ENCODE peak calls at places on chromosomes 4 and X, in eight cellular contexts. K, W, C, M, O, Y, P and E are unnamed samples.

GRCh38 chrX:19728083-19728648 is 159.2 kb downstream of the SH3KBP1 start:
- ATAC-seq in K (no peak), W (no peak), C (no peak), M (peak; percentile 56), O (no peak), Y (no peak), P (peak; percentile 58), E (no peak)

GRCh38 chr4:48756689-48757220 is 23.3 kb downstream of the FRYL start:
- ATAC-seq in K (no peak), W (no peak), C (no peak), M (no peak), O (no peak), Y (no peak), P (no peak), E (peak; percentile 49)

GRCh38 chrX:39630344-39630743 is 467.4 kb downstream of the BCOR start:
- ATAC-seq in K (no peak), W (no peak), C (no peak), M (no peak), O (no peak), Y (no peak), P (peak; percentile 90), E (peak; percentile 68)

GRCh38 chr4:40763228-40763716 is 13.5 kb downstream of the NSUN7 start:
- ATAC-seq in K (peak; percentile 91), W (no peak), C (no peak), M (no peak), O (no peak), Y (peak; percentile 26), P (peak; percentile 99), E (peak; percentile 97)

GRCh38 chr4:183971938-183972490 is 66.9 kb downstream of the STOX2 start:
- ATAC-seq in K (no peak), W (peak; percentile 72), C (no peak), M (no peak), O (peak; percentile 56), Y (no peak), P (no peak), E (no peak)

GRCh38 chrX:51421972-51422371 is 74.4 kb downstream of the NUDT11 start:
- ATAC-seq in K (no peak), W (no peak), C (no peak), M (no peak), O (no peak), Y (no peak), P (no peak), E (no peak)

GRCh38 chr4:182593864-182594263 is 323.3 kb downstream of the DCTD start:
- ATAC-seq in K (no peak), W (no peak), C (no peak), M (no peak), O (no peak), Y (no peak), P (no peak), E (no peak)

GRCh38 chr4:15913631-15913970 is 24.9 kb downstream of the FGFBP1 start:
- ATAC-seq in K (no peak), W (no peak), C (peak; percentile 84), M (no peak), O (no peak), Y (no peak), P (peak; percentile 37), E (peak; percentile 52)

GRCh38 chrX:44903107-44903506 is 30.1 kb downstream of the KDM6A start:
- ATAC-seq in K (no peak), W (no peak), C (peak; percentile 66), M (no peak), O (no peak), Y (no peak), P (peak; percentile 69), E (peak; percentile 90)

GRCh38 chr4:186701273-186701672 is 22.4 kb downstream of the FAT1 start:
- ATAC-seq in K (no peak), W (peak; percentile 51), C (peak; percentile 23), M (no peak), O (peak; percentile 66), Y (peak; percentile 48), P (no peak), E (no peak)

GRCh38 chrX:50586407-50586806 is 115.8 kb upstream of the DGKK start:
- ATAC-seq in K (no peak), W (no peak), C (no peak), M (no peak), O (no peak), Y (no peak), P (no peak), E (no peak)

GRCh38 chrX:110180176-110180927 is 137.5 kb downstream of the AMMECR1 start:
- ATAC-seq in K (no peak), W (peak; percentile 52), C (no peak), M (no peak), O (peak; percentile 76), Y (peak; percentile 23), P (no peak), E (peak; percentile 60)

GRCh38 chr4:119498520-119498919 is 130.1 kb downstream of the PDE5A start:
- ATAC-seq in K (no peak), W (peak; percentile 72), C (peak; percentile 38), M (no peak), O (peak; percentile 65), Y (no peak), P (no peak), E (no peak)

GRCh38 chr4:8114456-8115202 is 44.0 kb downstream of the ABLIM2 start:
- ATAC-seq in K (no peak), W (no peak), C (no peak), M (no peak), O (no peak), Y (no peak), P (no peak), E (no peak)

GRCh38 chrX:43266487-43266886 is 389.6 kb upstream of the MAOA start:
- ATAC-seq in K (no peak), W (no peak), C (no peak), M (no peak), O (no peak), Y (no peak), P (peak; percentile 58), E (peak; percentile 21)

GRCh38 chr4:143097751-143098150 is 87.0 kb upstream of the USP38 start:
- ATAC-seq in K (no peak), W (no peak), C (no peak), M (no peak), O (no peak), Y (peak; percentile 83), P (no peak), E (no peak)

GRCh38 chrX:153370293-153371055 is 30.7 kb downstream of the PNMA6E start:
- ATAC-seq in K (no peak), W (no peak), C (no peak), M (no peak), O (no peak), Y (no peak), P (no peak), E (peak; percentile 70)

GRCh38 chr4:149140841-149141240 is 674.8 kb downstream of the IQCM start:
- ATAC-seq in K (no peak), W (no peak), C (no peak), M (no peak), O (no peak), Y (peak; percentile 23), P (no peak), E (no peak)

GRCh38 chrX:10819973-10820372 is 199.6 kb upstream of the MID1 start:
- ATAC-seq in K (no peak), W (no peak), C (no peak), M (no peak), O (no peak), Y (no peak), P (no peak), E (no peak)

GRCh38 chrX:11352296-11352741 is 59.1 kb downstream of the AMELX start:
- ATAC-seq in K (no peak), W (no peak), C (no peak), M (no peak), O (no peak), Y (no peak), P (no peak), E (no peak)

GRCh38 chr4:1521821-1522361 is 115.6 kb upstream of the NKX1-1 start:
- ATAC-seq in K (no peak), W (no peak), C (no peak), M (no peak), O (no peak), Y (no peak), P (no peak), E (no peak)

GRCh38 chrX:138938003-138938402 is 226.5 kb upstream of the FGF13 start:
- ATAC-seq in K (no peak), W (no peak), C (no peak), M (no peak), O (no peak), Y (no peak), P (no peak), E (no peak)

GRCh38 chrX:37580080-37580479 is 8.6 kb downstream of the LANCL3 start:
- ATAC-seq in K (no peak), W (no peak), C (no peak), M (no peak), O (no peak), Y (no peak), P (no peak), E (no peak)

GRCh38 chr4:88803600-88804096 is 106.0 kb upstream of the NAP1L5 start:
- ATAC-seq in K (peak; percentile 71), W (peak; percentile 80), C (no peak), M (peak; percentile 46), O (peak; percentile 85), Y (peak; percentile 92), P (peak; percentile 88), E (peak; percentile 79)

GRCh38 chr4:3225946-3226345 is 23.0 kb upstream of the MSANTD1 start:
- ATAC-seq in K (no peak), W (peak; percentile 27), C (no peak), M (no peak), O (no peak), Y (peak; percentile 79), P (no peak), E (no peak)

GRCh38 chr4:109444182-109444844 is 10.7 kb downstream of the SEC24B start:
- ATAC-seq in K (no peak), W (no peak), C (no peak), M (no peak), O (no peak), Y (peak; percentile 28), P (no peak), E (no peak)

GRCh38 chr4:10741221-10741620 is 56.7 kb upstream of the CLNK start:
- ATAC-seq in K (no peak), W (no peak), C (no peak), M (no peak), O (no peak), Y (no peak), P (no peak), E (no peak)

GRCh38 chr4:155802573-155802972 is 43.8 kb downstream of the GUCY1B1 start:
- ATAC-seq in K (no peak), W (no peak), C (no peak), M (no peak), O (no peak), Y (no peak), P (no peak), E (no peak)

GRCh38 chr4:85445058-85445639 is 29.8 kb upstream of the ARHGAP24 start:
- ATAC-seq in K (no peak), W (peak; percentile 48), C (no peak), M (no peak), O (peak; percentile 28), Y (peak; percentile 91), P (no peak), E (no peak)

GRCh38 chr4:142631836-142632235 is 214.3 kb downstream of the INPP4B start:
- ATAC-seq in K (no peak), W (no peak), C (no peak), M (no peak), O (no peak), Y (no peak), P (no peak), E (no peak)

GRCh38 chr4:104747635-104748034 is 252.9 kb upstream of the CXXC4 start:
- ATAC-seq in K (no peak), W (no peak), C (no peak), M (no peak), O (no peak), Y (no peak), P (no peak), E (no peak)

GRCh38 chr4:173748353-173748752 is 218.3 kb upstream of the HAND2 start:
- ATAC-seq in K (no peak), W (no peak), C (no peak), M (no peak), O (no peak), Y (no peak), P (no peak), E (no peak)

GRCh38 chr4:90445380-90445779 is 318.2 kb downstream of the CCSER1 start:
- ATAC-seq in K (no peak), W (no peak), C (no peak), M (no peak), O (no peak), Y (no peak), P (no peak), E (no peak)